ENCODE peak calls at places on chromosome 15, in ten cellular contexts. One of them, this sample, is unnamed.
A peak's percentile ranks its signal among the peaks of the same experiment; 100 is the strongest.

GRCh38 chr15:87032291-87032690 is 952.6 kb downstream of the AGBL1 start:
- DNase-seq in GM13976: no peak
- DNase-seq in lower lobe of right lung: no peak
- DNase-seq in Calu3: no peak
- DNase-seq in WERI-Rb-1: no peak
- DNase-seq in neural crest cell: no peak
- DNase-seq in OCI-LY7: no peak
- DNase-seq in A673: no peak
- DNase-seq in activated B cell treated with CpG ODN at 0.5 μM for 24 hours: no peak
- DNase-seq in IMR-90: no peak
- DNase-seq in this sample: no peak

GRCh38 chr15:100712226-100712625 is 109.8 kb downstream of the ASB7 start:
- DNase-seq in GM13976: no peak
- DNase-seq in lower lobe of right lung: no peak
- DNase-seq in Calu3: no peak
- DNase-seq in WERI-Rb-1: no peak
- DNase-seq in neural crest cell: no peak
- DNase-seq in OCI-LY7: no peak
- DNase-seq in A673: no peak
- DNase-seq in activated B cell treated with CpG ODN at 0.5 μM for 24 hours: no peak
- DNase-seq in IMR-90: peak; percentile 57
- DNase-seq in this sample: no peak

GRCh38 chr15:67433495-67434099 is 87.3 kb upstream of the C15orf61 start:
- DNase-seq in GM13976: peak; percentile 56
- DNase-seq in lower lobe of right lung: no peak
- DNase-seq in Calu3: peak; percentile 69
- DNase-seq in WERI-Rb-1: peak; percentile 54
- DNase-seq in neural crest cell: peak; percentile 60
- DNase-seq in OCI-LY7: peak; percentile 43
- DNase-seq in A673: peak; percentile 67
- DNase-seq in activated B cell treated with CpG ODN at 0.5 μM for 24 hours: no peak
- DNase-seq in IMR-90: peak; percentile 59
- DNase-seq in this sample: peak; percentile 51

GRCh38 chr15:92506506-92506905 is 112.8 kb downstream of the ST8SIA2 start:
- DNase-seq in GM13976: no peak
- DNase-seq in lower lobe of right lung: no peak
- DNase-seq in Calu3: no peak
- DNase-seq in WERI-Rb-1: no peak
- DNase-seq in neural crest cell: no peak
- DNase-seq in OCI-LY7: no peak
- DNase-seq in A673: no peak
- DNase-seq in activated B cell treated with CpG ODN at 0.5 μM for 24 hours: no peak
- DNase-seq in IMR-90: no peak
- DNase-seq in this sample: no peak

GRCh38 chr15:46344115-46344749 is 709.4 kb downstream of the SQOR start:
- DNase-seq in GM13976: no peak
- DNase-seq in lower lobe of right lung: no peak
- DNase-seq in Calu3: no peak
- DNase-seq in WERI-Rb-1: peak; percentile 56
- DNase-seq in neural crest cell: no peak
- DNase-seq in OCI-LY7: no peak
- DNase-seq in A673: no peak
- DNase-seq in activated B cell treated with CpG ODN at 0.5 μM for 24 hours: no peak
- DNase-seq in IMR-90: no peak
- DNase-seq in this sample: no peak

GRCh38 chr15:70486451-70487379 is 276.6 kb downstream of the UACA start:
- DNase-seq in GM13976: peak; percentile 82
- DNase-seq in lower lobe of right lung: peak; percentile 75
- DNase-seq in Calu3: no peak
- DNase-seq in WERI-Rb-1: no peak
- DNase-seq in neural crest cell: no peak
- DNase-seq in OCI-LY7: no peak
- DNase-seq in A673: no peak
- DNase-seq in activated B cell treated with CpG ODN at 0.5 μM for 24 hours: peak; percentile 68
- DNase-seq in IMR-90: peak; percentile 89
- DNase-seq in this sample: peak; percentile 98

GRCh38 chr15:40309344-40309862 is 1.7 kb upstream of the PLCB2 start:
- DNase-seq in GM13976: no peak
- DNase-seq in lower lobe of right lung: no peak
- DNase-seq in Calu3: no peak
- DNase-seq in WERI-Rb-1: no peak
- DNase-seq in neural crest cell: no peak
- DNase-seq in OCI-LY7: no peak
- DNase-seq in A673: no peak
- DNase-seq in activated B cell treated with CpG ODN at 0.5 μM for 24 hours: no peak
- DNase-seq in IMR-90: no peak
- DNase-seq in this sample: no peak

GRCh38 chr15:93245616-93246122 is 156.7 kb upstream of the RGMA start:
- DNase-seq in GM13976: no peak
- DNase-seq in lower lobe of right lung: no peak
- DNase-seq in Calu3: no peak
- DNase-seq in WERI-Rb-1: no peak
- DNase-seq in neural crest cell: no peak
- DNase-seq in OCI-LY7: no peak
- DNase-seq in A673: no peak
- DNase-seq in activated B cell treated with CpG ODN at 0.5 μM for 24 hours: no peak
- DNase-seq in IMR-90: no peak
- DNase-seq in this sample: no peak

GRCh38 chr15:48703544-48703943 is 58.0 kb upstream of the FBN1 start:
- DNase-seq in GM13976: no peak
- DNase-seq in lower lobe of right lung: no peak
- DNase-seq in Calu3: no peak
- DNase-seq in WERI-Rb-1: no peak
- DNase-seq in neural crest cell: no peak
- DNase-seq in OCI-LY7: no peak
- DNase-seq in A673: no peak
- DNase-seq in activated B cell treated with CpG ODN at 0.5 μM for 24 hours: no peak
- DNase-seq in IMR-90: peak; percentile 65
- DNase-seq in this sample: no peak

GRCh38 chr15:92495468-92495867 is 101.8 kb downstream of the ST8SIA2 start:
- DNase-seq in GM13976: no peak
- DNase-seq in lower lobe of right lung: no peak
- DNase-seq in Calu3: no peak
- DNase-seq in WERI-Rb-1: no peak
- DNase-seq in neural crest cell: no peak
- DNase-seq in OCI-LY7: no peak
- DNase-seq in A673: no peak
- DNase-seq in activated B cell treated with CpG ODN at 0.5 μM for 24 hours: no peak
- DNase-seq in IMR-90: no peak
- DNase-seq in this sample: no peak

GRCh38 chr15:71114066-71114680 is 1.1 kb upstream of the THSD4 start:
- DNase-seq in GM13976: no peak
- DNase-seq in lower lobe of right lung: no peak
- DNase-seq in Calu3: no peak
- DNase-seq in WERI-Rb-1: no peak
- DNase-seq in neural crest cell: no peak
- DNase-seq in OCI-LY7: no peak
- DNase-seq in A673: no peak
- DNase-seq in activated B cell treated with CpG ODN at 0.5 μM for 24 hours: no peak
- DNase-seq in IMR-90: no peak
- DNase-seq in this sample: no peak

GRCh38 chr15:76942331-76942730 is 10.8 kb downstream of the RCN2 start:
- DNase-seq in GM13976: no peak
- DNase-seq in lower lobe of right lung: no peak
- DNase-seq in Calu3: no peak
- DNase-seq in WERI-Rb-1: no peak
- DNase-seq in neural crest cell: no peak
- DNase-seq in OCI-LY7: no peak
- DNase-seq in A673: no peak
- DNase-seq in activated B cell treated with CpG ODN at 0.5 μM for 24 hours: no peak
- DNase-seq in IMR-90: no peak
- DNase-seq in this sample: no peak
- TF ChIP-seq CTCF in GM13976: no peak
- TF ChIP-seq CTCF in lower lobe of right lung: no peak
- TF ChIP-seq CTCF in Calu3: no peak
- TF ChIP-seq CTCF in WERI-Rb-1: no peak
- TF ChIP-seq CTCF in neural crest cell: no peak
- TF ChIP-seq CTCF in OCI-LY7: no peak
- TF ChIP-seq CTCF in A673: no peak
- TF ChIP-seq CTCF in activated B cell treated with CpG ODN at 0.5 μM for 24 hours: no peak
- TF ChIP-seq CTCF in IMR-90: no peak
- TF ChIP-seq CTCF in this sample: no peak

GRCh38 chr15:78315686-78316085 is 16.3 kb upstream of the SKIC8 start:
- DNase-seq in GM13976: peak; percentile 56
- DNase-seq in lower lobe of right lung: peak; percentile 21
- DNase-seq in Calu3: peak; percentile 35
- DNase-seq in WERI-Rb-1: peak; percentile 84
- DNase-seq in neural crest cell: peak; percentile 49
- DNase-seq in OCI-LY7: peak; percentile 31
- DNase-seq in A673: peak; percentile 61
- DNase-seq in activated B cell treated with CpG ODN at 0.5 μM for 24 hours: no peak
- DNase-seq in IMR-90: no peak
- DNase-seq in this sample: no peak
- TF ChIP-seq CTCF in GM13976: no peak
- TF ChIP-seq CTCF in lower lobe of right lung: no peak
- TF ChIP-seq CTCF in Calu3: peak; percentile 13
- TF ChIP-seq CTCF in WERI-Rb-1: peak; percentile 96
- TF ChIP-seq CTCF in neural crest cell: peak; percentile 52
- TF ChIP-seq CTCF in OCI-LY7: peak; percentile 53
- TF ChIP-seq CTCF in A673: peak; percentile 55
- TF ChIP-seq CTCF in activated B cell treated with CpG ODN at 0.5 μM for 24 hours: no peak
- TF ChIP-seq CTCF in IMR-90: peak; percentile 8
- TF ChIP-seq CTCF in this sample: no peak

DNA sequence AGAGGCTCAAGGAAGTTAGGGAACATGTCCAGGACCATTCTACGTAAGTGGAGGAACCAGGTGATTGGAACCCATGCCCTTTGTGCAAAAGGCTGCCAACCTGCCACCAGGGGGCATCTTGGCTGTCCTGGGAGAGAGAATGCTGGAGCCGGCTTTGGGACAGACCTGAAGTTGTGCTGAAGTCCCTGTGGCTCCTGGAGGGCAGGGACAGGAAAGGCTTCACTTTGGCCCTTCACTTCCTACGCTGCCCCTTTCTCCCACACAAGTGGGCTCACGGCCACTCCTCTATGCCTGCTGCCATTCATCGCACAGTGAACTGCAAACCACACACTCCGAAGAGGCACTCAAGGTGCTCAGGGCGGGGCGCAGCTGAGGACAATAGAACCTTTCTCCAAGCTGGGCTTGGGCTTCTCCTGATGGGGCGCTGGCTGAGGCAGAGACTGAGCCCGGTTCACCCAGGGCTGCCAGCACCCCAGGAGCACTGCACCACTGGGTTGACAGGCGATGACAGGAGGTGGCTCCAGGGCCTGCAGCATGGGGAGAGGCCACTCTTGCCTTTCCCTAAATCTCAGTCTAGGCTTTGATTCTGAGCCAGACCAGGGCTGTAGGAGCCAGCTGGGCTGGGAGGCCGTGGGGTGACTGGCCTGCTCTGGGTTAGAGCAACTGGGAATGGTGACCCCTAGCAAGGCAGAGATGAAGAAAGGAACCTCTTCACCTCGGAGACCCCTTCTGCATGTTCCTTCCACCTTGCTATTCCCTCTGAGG is 8.4 kb downstream of the SHF start:
- DNase-seq in GM13976: peak; percentile 66
- DNase-seq in lower lobe of right lung: peak; percentile 79
- DNase-seq in Calu3: peak; percentile 80
- DNase-seq in WERI-Rb-1: peak; percentile 57
- DNase-seq in neural crest cell: no peak
- DNase-seq in OCI-LY7: peak; percentile 54
- DNase-seq in A673: peak; percentile 60
- DNase-seq in activated B cell treated with CpG ODN at 0.5 μM for 24 hours: no peak
- DNase-seq in IMR-90: no peak
- DNase-seq in this sample: no peak
- TF ChIP-seq CTCF in GM13976: peak; percentile 23
- TF ChIP-seq CTCF in lower lobe of right lung: peak; percentile 54
- TF ChIP-seq CTCF in Calu3: peak; percentile 73
- TF ChIP-seq CTCF in WERI-Rb-1: peak; percentile 77
- TF ChIP-seq CTCF in neural crest cell: peak; percentile 55
- TF ChIP-seq CTCF in OCI-LY7: peak; percentile 79
- TF ChIP-seq CTCF in A673: peak; percentile 68
- TF ChIP-seq CTCF in activated B cell treated with CpG ODN at 0.5 μM for 24 hours: no peak
- TF ChIP-seq CTCF in IMR-90: peak; percentile 21
- TF ChIP-seq CTCF in this sample: peak; percentile 64

GRCh38 chr15:78767331-78767951 is 43.8 kb downstream of the ADAMTS7 start:
- DNase-seq in GM13976: no peak
- DNase-seq in lower lobe of right lung: peak; percentile 36
- DNase-seq in Calu3: peak; percentile 39
- DNase-seq in WERI-Rb-1: no peak
- DNase-seq in neural crest cell: no peak
- DNase-seq in OCI-LY7: peak; percentile 23
- DNase-seq in A673: no peak
- DNase-seq in activated B cell treated with CpG ODN at 0.5 μM for 24 hours: no peak
- DNase-seq in IMR-90: no peak
- DNase-seq in this sample: no peak
- TF ChIP-seq CTCF in GM13976: no peak
- TF ChIP-seq CTCF in lower lobe of right lung: no peak
- TF ChIP-seq CTCF in Calu3: no peak
- TF ChIP-seq CTCF in WERI-Rb-1: no peak
- TF ChIP-seq CTCF in neural crest cell: no peak
- TF ChIP-seq CTCF in OCI-LY7: peak; percentile 39
- TF ChIP-seq CTCF in A673: no peak
- TF ChIP-seq CTCF in activated B cell treated with CpG ODN at 0.5 μM for 24 hours: no peak
- TF ChIP-seq CTCF in IMR-90: no peak
- TF ChIP-seq CTCF in this sample: no peak

GRCh38 chr15:29259233-29259632 is 10.4 kb downstream of the NSMCE3 start:
- DNase-seq in GM13976: no peak
- DNase-seq in lower lobe of right lung: no peak
- DNase-seq in Calu3: no peak
- DNase-seq in WERI-Rb-1: no peak
- DNase-seq in neural crest cell: no peak
- DNase-seq in OCI-LY7: no peak
- DNase-seq in A673: no peak
- DNase-seq in activated B cell treated with CpG ODN at 0.5 μM for 24 hours: no peak
- DNase-seq in IMR-90: no peak
- DNase-seq in this sample: no peak
- TF ChIP-seq CTCF in GM13976: no peak
- TF ChIP-seq CTCF in lower lobe of right lung: no peak
- TF ChIP-seq CTCF in Calu3: no peak
- TF ChIP-seq CTCF in WERI-Rb-1: no peak
- TF ChIP-seq CTCF in neural crest cell: no peak
- TF ChIP-seq CTCF in OCI-LY7: peak; percentile 26
- TF ChIP-seq CTCF in A673: no peak
- TF ChIP-seq CTCF in activated B cell treated with CpG ODN at 0.5 μM for 24 hours: no peak
- TF ChIP-seq CTCF in IMR-90: no peak
- TF ChIP-seq CTCF in this sample: no peak

GRCh38 chr15:42490743-42491539 is at the start of gene ZNF106:
- DNase-seq in GM13976: peak; percentile 94
- DNase-seq in lower lobe of right lung: peak; percentile 89
- DNase-seq in Calu3: peak; percentile 82
- DNase-seq in WERI-Rb-1: peak; percentile 86
- DNase-seq in neural crest cell: peak; percentile 84
- DNase-seq in OCI-LY7: peak; percentile 94
- DNase-seq in A673: peak; percentile 94
- DNase-seq in activated B cell treated with CpG ODN at 0.5 μM for 24 hours: peak; percentile 90
- DNase-seq in IMR-90: peak; percentile 92
- DNase-seq in this sample: peak; percentile 76
- TF ChIP-seq CTCF in GM13976: peak; percentile 13
- TF ChIP-seq CTCF in lower lobe of right lung: peak; percentile 17
- TF ChIP-seq CTCF in Calu3: no peak
- TF ChIP-seq CTCF in WERI-Rb-1: no peak
- TF ChIP-seq CTCF in neural crest cell: no peak
- TF ChIP-seq CTCF in OCI-LY7: peak; percentile 52
- TF ChIP-seq CTCF in A673: peak; percentile 33
- TF ChIP-seq CTCF in activated B cell treated with CpG ODN at 0.5 μM for 24 hours: no peak
- TF ChIP-seq CTCF in IMR-90: peak; percentile 20
- TF ChIP-seq CTCF in this sample: no peak

GRCh38 chr15:83993591-83993990 is 242.0 kb upstream of the GOLGA6L4 start:
- DNase-seq in GM13976: no peak
- DNase-seq in lower lobe of right lung: no peak
- DNase-seq in Calu3: no peak
- DNase-seq in WERI-Rb-1: no peak
- DNase-seq in neural crest cell: no peak
- DNase-seq in OCI-LY7: peak; percentile 12
- DNase-seq in A673: no peak
- DNase-seq in activated B cell treated with CpG ODN at 0.5 μM for 24 hours: no peak
- DNase-seq in IMR-90: no peak
- DNase-seq in this sample: no peak
- TF ChIP-seq CTCF in GM13976: no peak
- TF ChIP-seq CTCF in lower lobe of right lung: no peak
- TF ChIP-seq CTCF in Calu3: no peak
- TF ChIP-seq CTCF in WERI-Rb-1: no peak
- TF ChIP-seq CTCF in neural crest cell: no peak
- TF ChIP-seq CTCF in OCI-LY7: peak; percentile 57
- TF ChIP-seq CTCF in A673: no peak
- TF ChIP-seq CTCF in activated B cell treated with CpG ODN at 0.5 μM for 24 hours: no peak
- TF ChIP-seq CTCF in IMR-90: no peak
- TF ChIP-seq CTCF in this sample: no peak

This sample was measured in CD14-positive monocyte.